ENCODE peak calls at places on chromosomes 1 and 21, in eight cellular contexts. One of them, this sample, is unnamed. For H3K9me3, the result is how much of the 10 kb centered on the place peaks cover.

GRCh38 chr21:29436143-29436542 is 137.4 kb downstream of the BACH1 start:
- DNase-seq in kidney: no peak
- DNase-seq in fibroblast of lung: peak
- DNase-seq in aorta: no peak
- DNase-seq in pancreas: no peak
- DNase-seq in cardiac muscle cell: peak
- DNase-seq in A673: peak
- DNase-seq in upper lobe of right lung: no peak
- DNase-seq in this sample: no peak

GRCh38 chr1:79391896-79392295 is 385.4 kb upstream of the ADGRL4 start:
- DNase-seq in kidney: no peak
- DNase-seq in fibroblast of lung: no peak
- DNase-seq in aorta: no peak
- DNase-seq in pancreas: no peak
- DNase-seq in cardiac muscle cell: no peak
- DNase-seq in A673: no peak
- DNase-seq in upper lobe of right lung: no peak
- DNase-seq in this sample: no peak

GRCh38 chr1:119582801-119583200 is 65.3 kb downstream of the ZNF697 start:
- DNase-seq in kidney: no peak
- DNase-seq in fibroblast of lung: peak
- DNase-seq in aorta: no peak
- DNase-seq in pancreas: peak
- DNase-seq in cardiac muscle cell: peak
- DNase-seq in A673: peak
- DNase-seq in upper lobe of right lung: no peak
- DNase-seq in this sample: no peak

GRCh38 chr1:91797164-91797563 is 88.8 kb downstream of the TGFBR3 start:
- DNase-seq in kidney: no peak
- DNase-seq in fibroblast of lung: no peak
- DNase-seq in aorta: no peak
- DNase-seq in pancreas: no peak
- DNase-seq in cardiac muscle cell: no peak
- DNase-seq in A673: no peak
- DNase-seq in upper lobe of right lung: no peak
- DNase-seq in this sample: no peak

GRCh38 chr1:11653101-11653601 is 1.1 kb downstream of the FBXO2 start:
- DNase-seq in kidney: no peak
- DNase-seq in fibroblast of lung: no peak
- DNase-seq in aorta: no peak
- DNase-seq in pancreas: peak
- DNase-seq in cardiac muscle cell: no peak
- DNase-seq in A673: no peak
- DNase-seq in upper lobe of right lung: no peak
- DNase-seq in this sample: no peak

GRCh38 chr21:35783686-35784085 is 276.6 kb downstream of the SETD4 start:
- DNase-seq in kidney: no peak
- DNase-seq in fibroblast of lung: no peak
- DNase-seq in aorta: no peak
- DNase-seq in pancreas: no peak
- DNase-seq in cardiac muscle cell: no peak
- DNase-seq in A673: no peak
- DNase-seq in upper lobe of right lung: no peak
- DNase-seq in this sample: no peak

GRCh38 chr21:36589352-36589971 is 109.5 kb upstream of the SIM2 start:
- DNase-seq in kidney: peak
- DNase-seq in fibroblast of lung: peak
- DNase-seq in aorta: peak
- DNase-seq in pancreas: peak
- DNase-seq in cardiac muscle cell: peak
- DNase-seq in A673: peak
- DNase-seq in upper lobe of right lung: no peak
- DNase-seq in this sample: no peak

GRCh38 chr1:15410223-15410883 is 665 bp downstream of the EFHD2 start:
- DNase-seq in kidney: peak
- DNase-seq in fibroblast of lung: no peak
- DNase-seq in aorta: peak
- DNase-seq in pancreas: peak
- DNase-seq in cardiac muscle cell: no peak
- DNase-seq in A673: no peak
- DNase-seq in upper lobe of right lung: no peak
- DNase-seq in this sample: no peak

GRCh38 chr1:94863919-94864318 is 43.8 kb downstream of the SLC44A3 start:
- DNase-seq in kidney: no peak
- DNase-seq in fibroblast of lung: peak
- DNase-seq in aorta: no peak
- DNase-seq in pancreas: peak
- DNase-seq in cardiac muscle cell: peak
- DNase-seq in A673: peak
- DNase-seq in upper lobe of right lung: no peak
- DNase-seq in this sample: no peak

GRCh38 chr21:23695449-23695848 is 1911.8 kb downstream of the MRPL39 start:
- DNase-seq in kidney: no peak
- DNase-seq in fibroblast of lung: no peak
- DNase-seq in aorta: no peak
- DNase-seq in pancreas: no peak
- DNase-seq in cardiac muscle cell: no peak
- DNase-seq in A673: peak
- DNase-seq in upper lobe of right lung: no peak
- DNase-seq in this sample: no peak

GRCh38 chr1:4973341-4973740 is 318.9 kb downstream of the AJAP1 start:
- DNase-seq in kidney: no peak
- DNase-seq in fibroblast of lung: no peak
- DNase-seq in aorta: no peak
- DNase-seq in pancreas: no peak
- DNase-seq in cardiac muscle cell: no peak
- DNase-seq in A673: no peak
- DNase-seq in upper lobe of right lung: no peak
- DNase-seq in this sample: no peak
- H3K9me3 ChIP-seq in kidney: under half
- H3K9me3 ChIP-seq in fibroblast of lung: under half
- H3K9me3 ChIP-seq in aorta: under half
- H3K9me3 ChIP-seq in pancreas: under half
- H3K9me3 ChIP-seq in cardiac muscle cell: under half
- H3K9me3 ChIP-seq in A673: under half
- H3K9me3 ChIP-seq in upper lobe of right lung: under half
- H3K9me3 ChIP-seq in this sample: under half

GRCh38 chr1:8337776-8338525 is 20.0 kb downstream of the SLC45A1 start:
- DNase-seq in kidney: peak
- DNase-seq in fibroblast of lung: no peak
- DNase-seq in aorta: no peak
- DNase-seq in pancreas: no peak
- DNase-seq in cardiac muscle cell: no peak
- DNase-seq in A673: no peak
- DNase-seq in upper lobe of right lung: no peak
- DNase-seq in this sample: no peak

GRCh38 chr1:8338526-8339202 is 20.8 kb downstream of the SLC45A1 start:
- DNase-seq in kidney: peak
- DNase-seq in fibroblast of lung: no peak
- DNase-seq in aorta: no peak
- DNase-seq in pancreas: no peak
- DNase-seq in cardiac muscle cell: no peak
- DNase-seq in A673: no peak
- DNase-seq in upper lobe of right lung: no peak
- DNase-seq in this sample: no peak

GRCh38 chr1:8339203-8339600 is 21.3 kb downstream of the SLC45A1 start:
- DNase-seq in kidney: peak
- DNase-seq in fibroblast of lung: no peak
- DNase-seq in aorta: no peak
- DNase-seq in pancreas: no peak
- DNase-seq in cardiac muscle cell: no peak
- DNase-seq in A673: no peak
- DNase-seq in upper lobe of right lung: no peak
- DNase-seq in this sample: no peak

GRCh38 chr1:8342325-8342724 is 24.4 kb downstream of the SLC45A1 start:
- DNase-seq in kidney: peak
- DNase-seq in fibroblast of lung: peak
- DNase-seq in aorta: no peak
- DNase-seq in pancreas: no peak
- DNase-seq in cardiac muscle cell: peak
- DNase-seq in A673: no peak
- DNase-seq in upper lobe of right lung: no peak
- DNase-seq in this sample: no peak

DNA sequence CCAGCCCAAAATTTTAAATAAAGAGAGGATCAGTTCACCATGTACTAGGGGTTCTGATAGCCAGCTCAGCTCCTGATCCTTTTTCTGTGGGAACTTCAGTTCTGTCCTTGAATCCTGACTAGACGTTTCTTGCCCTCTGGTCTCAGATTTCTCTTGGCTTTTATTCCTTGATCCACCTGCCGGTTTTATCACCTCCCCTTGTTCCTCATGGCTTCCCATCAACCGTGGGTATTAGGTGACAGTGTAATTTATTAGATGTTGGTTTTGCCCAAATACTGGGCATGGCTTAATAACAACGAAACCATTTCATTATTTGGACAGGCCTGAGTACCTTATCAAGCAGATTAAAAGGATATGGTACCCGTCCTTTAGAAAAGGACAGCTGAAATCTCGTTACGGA is 22.5 kb downstream of the SLC45A1 start:
- DNase-seq in kidney: no peak
- DNase-seq in fibroblast of lung: no peak
- DNase-seq in aorta: no peak
- DNase-seq in pancreas: no peak
- DNase-seq in cardiac muscle cell: no peak
- DNase-seq in A673: no peak
- DNase-seq in upper lobe of right lung: no peak
- DNase-seq in this sample: no peak
- H3K9me3 ChIP-seq in kidney: under half
- H3K9me3 ChIP-seq in fibroblast of lung: under half
- H3K9me3 ChIP-seq in aorta: under half
- H3K9me3 ChIP-seq in pancreas: under half
- H3K9me3 ChIP-seq in cardiac muscle cell: under half
- H3K9me3 ChIP-seq in A673: under half
- H3K9me3 ChIP-seq in upper lobe of right lung: under half
- H3K9me3 ChIP-seq in this sample: under half

DNA sequence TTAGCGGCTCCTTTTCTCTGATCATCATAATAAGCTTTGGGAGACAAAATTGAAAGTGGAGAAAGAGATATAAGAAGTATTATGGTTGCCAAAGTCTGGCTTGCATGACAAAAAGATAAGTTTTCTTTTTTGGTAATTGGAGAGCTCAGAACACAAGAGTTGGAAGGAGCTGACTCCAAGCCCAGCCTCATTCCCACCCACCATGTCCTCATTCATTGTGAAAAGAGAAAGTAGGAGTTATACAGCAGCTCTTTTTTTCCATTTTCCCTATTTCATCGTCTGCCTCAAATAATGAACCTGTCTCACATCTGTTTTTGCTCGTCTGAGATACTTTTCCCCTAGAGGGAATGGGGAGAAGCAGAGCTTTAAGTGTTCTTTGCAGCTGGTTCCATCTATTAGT is 34.8 kb downstream of the AGT start:
- DNase-seq in kidney: no peak
- DNase-seq in fibroblast of lung: no peak
- DNase-seq in aorta: no peak
- DNase-seq in pancreas: no peak
- DNase-seq in cardiac muscle cell: no peak
- DNase-seq in A673: no peak
- DNase-seq in upper lobe of right lung: no peak
- DNase-seq in this sample: no peak
- H3K9me3 ChIP-seq in kidney: under half
- H3K9me3 ChIP-seq in fibroblast of lung: under half
- H3K9me3 ChIP-seq in aorta: under half
- H3K9me3 ChIP-seq in pancreas: under half
- H3K9me3 ChIP-seq in cardiac muscle cell: under half
- H3K9me3 ChIP-seq in A673: under half
- H3K9me3 ChIP-seq in upper lobe of right lung: under half
- H3K9me3 ChIP-seq in this sample: under half

DNA sequence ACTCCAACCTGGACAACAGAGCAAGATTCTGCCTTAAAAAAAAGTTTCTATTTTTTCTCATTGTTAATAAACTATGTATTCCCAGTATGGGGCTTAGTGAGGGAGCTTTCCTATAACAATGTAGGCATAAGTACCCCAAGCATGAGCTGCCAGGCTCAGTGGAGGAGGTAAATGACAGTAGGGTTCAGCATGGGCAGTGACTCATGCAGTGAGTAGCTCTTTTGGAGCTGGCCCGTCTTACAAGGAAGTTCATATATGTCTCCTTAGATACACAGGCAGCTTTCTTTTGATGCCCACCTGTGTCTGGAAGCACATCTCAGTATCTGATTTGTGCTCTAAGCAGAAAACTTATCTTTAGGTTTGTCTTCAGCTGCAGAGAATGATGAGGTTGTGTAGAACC is 57.9 kb downstream of the ZNF678 start:
- DNase-seq in kidney: no peak
- DNase-seq in fibroblast of lung: no peak
- DNase-seq in aorta: no peak
- DNase-seq in pancreas: no peak
- DNase-seq in cardiac muscle cell: no peak
- DNase-seq in A673: no peak
- DNase-seq in upper lobe of right lung: no peak
- DNase-seq in this sample: no peak
- H3K9me3 ChIP-seq in kidney: under half
- H3K9me3 ChIP-seq in fibroblast of lung: under half
- H3K9me3 ChIP-seq in aorta: under half
- H3K9me3 ChIP-seq in pancreas: under half
- H3K9me3 ChIP-seq in cardiac muscle cell: under half
- H3K9me3 ChIP-seq in A673: under half
- H3K9me3 ChIP-seq in upper lobe of right lung: under half
- H3K9me3 ChIP-seq in this sample: under half